ENCODE peak calls at places on chromosomes 4 and X, in eight cellular contexts. One of them, this sample, is unnamed.

GRCh38 chrX:40154229-40154852 is 56.6 kb upstream of the BCOR start:
- DNase-seq in iPS DF 6.9: no peak
- DNase-seq in body of pancreas: no peak
- DNase-seq in AG08396: peak; percentile 63
- DNase-seq in caudate nucleus: no peak
- DNase-seq in activated CD4-positive, alpha-beta T cell treated with anti-CD3 and anti-CD28 coated beads, Interleukin-2, amount 10 ng/mL, durations not matched to agents 7 days and 5 days: no peak
- DNase-seq in neural crest cell: peak; percentile 41
- DNase-seq in stimulated activated CD4-positive, alpha-beta T cell treated with anti-CD3 and anti-CD28 coated beads, Interleukin-4, amount 100 ng/mL, for 48 hours: no peak
- DNase-seq in this sample: no peak

GRCh38 chrX:360496-361150 is 26.1 kb downstream of the PPP2R3B start:
- DNase-seq in caudate nucleus: no peak
- DNase-seq in body of pancreas: no peak
- DNase-seq in neural crest cell: no peak
- DNase-seq in stimulated activated CD4-positive, alpha-beta T cell treated with anti-CD3 and anti-CD28 coated beads, Interleukin-4, amount 100 ng/mL, for 48 hours: no peak
- DNase-seq in activated CD4-positive, alpha-beta T cell treated with anti-CD3 and anti-CD28 coated beads, Interleukin-2, amount 10 ng/mL, durations not matched to agents 7 days and 5 days: no peak
- DNase-seq in iPS DF 6.9: no peak
- DNase-seq in AG08396: no peak
- DNase-seq in this sample: no peak

GRCh38 chr4:41060352-41061318 is 153.7 kb downstream of the APBB2 start:
- DNase-seq in neural crest cell: no peak
- DNase-seq in activated CD4-positive, alpha-beta T cell treated with anti-CD3 and anti-CD28 coated beads, Interleukin-2, amount 10 ng/mL, durations not matched to agents 7 days and 5 days: no peak
- DNase-seq in body of pancreas: no peak
- DNase-seq in stimulated activated CD4-positive, alpha-beta T cell treated with anti-CD3 and anti-CD28 coated beads, Interleukin-4, amount 100 ng/mL, for 48 hours: no peak
- DNase-seq in caudate nucleus: peak; percentile 15
- DNase-seq in iPS DF 6.9: no peak
- DNase-seq in AG08396: no peak
- DNase-seq in this sample: no peak

GRCh38 chr4:117134386-117134785 is 49.0 kb upstream of the TRAM1L1 start:
- DNase-seq in neural crest cell: no peak
- DNase-seq in activated CD4-positive, alpha-beta T cell treated with anti-CD3 and anti-CD28 coated beads, Interleukin-2, amount 10 ng/mL, durations not matched to agents 7 days and 5 days: no peak
- DNase-seq in caudate nucleus: peak; percentile 31
- DNase-seq in AG08396: peak; percentile 23
- DNase-seq in stimulated activated CD4-positive, alpha-beta T cell treated with anti-CD3 and anti-CD28 coated beads, Interleukin-4, amount 100 ng/mL, for 48 hours: no peak
- DNase-seq in iPS DF 6.9: peak; percentile 18
- DNase-seq in body of pancreas: peak; percentile 21
- DNase-seq in this sample: no peak

GRCh38 chr4:30605616-30606015 is 114.6 kb upstream of the PCDH7 start:
- DNase-seq in neural crest cell: no peak
- DNase-seq in AG08396: no peak
- DNase-seq in activated CD4-positive, alpha-beta T cell treated with anti-CD3 and anti-CD28 coated beads, Interleukin-2, amount 10 ng/mL, durations not matched to agents 7 days and 5 days: no peak
- DNase-seq in body of pancreas: no peak
- DNase-seq in iPS DF 6.9: no peak
- DNase-seq in stimulated activated CD4-positive, alpha-beta T cell treated with anti-CD3 and anti-CD28 coated beads, Interleukin-4, amount 100 ng/mL, for 48 hours: no peak
- DNase-seq in caudate nucleus: no peak
- DNase-seq in this sample: no peak

GRCh38 chrX:19616959-19617358 is 101.7 kb upstream of the MAP3K15 start:
- DNase-seq in activated CD4-positive, alpha-beta T cell treated with anti-CD3 and anti-CD28 coated beads, Interleukin-2, amount 10 ng/mL, durations not matched to agents 7 days and 5 days: no peak
- DNase-seq in caudate nucleus: no peak
- DNase-seq in body of pancreas: no peak
- DNase-seq in neural crest cell: no peak
- DNase-seq in iPS DF 6.9: no peak
- DNase-seq in AG08396: no peak
- DNase-seq in stimulated activated CD4-positive, alpha-beta T cell treated with anti-CD3 and anti-CD28 coated beads, Interleukin-4, amount 100 ng/mL, for 48 hours: no peak
- DNase-seq in this sample: no peak

GRCh38 chr4:150581611-150582010 is 340 bp upstream of the MAB21L2 start:
- DNase-seq in iPS DF 6.9: no peak
- DNase-seq in stimulated activated CD4-positive, alpha-beta T cell treated with anti-CD3 and anti-CD28 coated beads, Interleukin-4, amount 100 ng/mL, for 48 hours: no peak
- DNase-seq in activated CD4-positive, alpha-beta T cell treated with anti-CD3 and anti-CD28 coated beads, Interleukin-2, amount 10 ng/mL, durations not matched to agents 7 days and 5 days: no peak
- DNase-seq in AG08396: no peak
- DNase-seq in neural crest cell: peak; percentile 50
- DNase-seq in body of pancreas: no peak
- DNase-seq in caudate nucleus: no peak
- DNase-seq in this sample: peak; percentile 80

GRCh38 chr4:98468744-98469143 is 189.7 kb downstream of the TSPAN5 start:
- DNase-seq in activated CD4-positive, alpha-beta T cell treated with anti-CD3 and anti-CD28 coated beads, Interleukin-2, amount 10 ng/mL, durations not matched to agents 7 days and 5 days: no peak
- DNase-seq in stimulated activated CD4-positive, alpha-beta T cell treated with anti-CD3 and anti-CD28 coated beads, Interleukin-4, amount 100 ng/mL, for 48 hours: no peak
- DNase-seq in neural crest cell: peak; percentile 8
- DNase-seq in AG08396: peak; percentile 34
- DNase-seq in body of pancreas: no peak
- DNase-seq in caudate nucleus: peak; percentile 38
- DNase-seq in iPS DF 6.9: no peak
- DNase-seq in this sample: no peak

GRCh38 chrX:106999002-106999975 is 723 bp downstream of the MORC4 start:
- DNase-seq in caudate nucleus: peak; percentile 28
- DNase-seq in stimulated activated CD4-positive, alpha-beta T cell treated with anti-CD3 and anti-CD28 coated beads, Interleukin-4, amount 100 ng/mL, for 48 hours: peak; percentile 20
- DNase-seq in AG08396: peak; percentile 40
- DNase-seq in activated CD4-positive, alpha-beta T cell treated with anti-CD3 and anti-CD28 coated beads, Interleukin-2, amount 10 ng/mL, durations not matched to agents 7 days and 5 days: peak; percentile 46
- DNase-seq in iPS DF 6.9: no peak
- DNase-seq in body of pancreas: peak; percentile 59
- DNase-seq in neural crest cell: peak; percentile 26
- DNase-seq in this sample: peak; percentile 34

This sample was measured in left colon.